ENCODE peak calls at places on chromosome 7, in nine cellular contexts. N is islet precursor cell; B is heart left ventricle; Z is adipocyte; V is DMS79 treated with DMSO at 0.1 percent for 48 hours; F is T-cell; R is stimulated activated CD4-positive, alpha-beta T cell treated with anti-CD3 and anti-CD28 coated beads, Interleukin-1b, Interleukin-23, amount 100 ng/mL, for 4 hours; T is K562; S is MCF 10A. E is an unnamed sample.

GRCh38 chr7:45176886-45177731 is 19.5 kb downstream of the RAMP3 start:
- DNase-seq in Z (no peak), T (no peak), R (no peak), V (no peak), F (no peak), S (no peak), B (no peak), N (no peak), E (no peak)

GRCh38 chr7:158495780-158496179 is 91.8 kb downstream of the PTPRN2 start:
- DNase-seq in V (peak; percentile 84), S (peak; percentile 49), R (no peak), N (peak; percentile 72), T (peak; percentile 20), Z (peak; percentile 2), B (no peak), F (no peak), E (no peak)

GRCh38 chr7:70738080-70738479 is 393.9 kb upstream of the GALNT17 start:
- DNase-seq in Z (peak; percentile 23), S (peak; percentile 10), T (no peak), V (no peak), N (peak; percentile 70), R (no peak), F (no peak), B (no peak), E (peak; percentile 83)

GRCh38 chr7:125424721-125425120 is 495.1 kb upstream of the POT1 start:
- DNase-seq in V (no peak), B (no peak), T (no peak), F (no peak), N (no peak), R (no peak), S (peak; percentile 44), Z (no peak), E (no peak)

GRCh38 chr7:98254951-98255610 is 3.0 kb upstream of the TECPR1 start:
- DNase-seq in N (no peak), V (no peak), T (peak; percentile 64), S (no peak), B (no peak), F (no peak), Z (no peak), R (no peak), E (no peak)

GRCh38 chr7:1136841-1137516 is 23.0 kb downstream of the ZFAND2A start:
- DNase-seq in B (no peak), S (peak; percentile 16), T (peak; percentile 43), Z (no peak), V (peak; percentile 51), F (no peak), R (no peak), N (no peak), E (no peak)

GRCh38 chr7:2376351-2377154 is 21.9 kb downstream of the EIF3B start:
- DNase-seq in V (no peak), N (no peak), B (no peak), R (no peak), T (no peak), S (no peak), F (no peak), Z (no peak), E (no peak)

GRCh38 chr7:28638914-28639313 is 226.6 kb downstream of the CREB5 start:
- DNase-seq in B (no peak), V (no peak), N (no peak), T (no peak), R (no peak), Z (no peak), S (no peak), F (no peak), E (no peak)

GRCh38 chr7:127336458-127336857 is 56.0 kb downstream of the ZNF800 start:
- DNase-seq in F (no peak), R (no peak), V (no peak), N (no peak), S (no peak), Z (no peak), B (no peak), T (no peak), E (no peak)

GRCh38 chr7:143393267-143394041 is 12.3 kb downstream of the ZYX start:
- DNase-seq in T (no peak), F (no peak), S (peak; percentile 66), N (no peak), V (no peak), Z (no peak), B (no peak), R (no peak), E (peak; percentile 43)

GRCh38 chr7:2876031-2876862 is 32.1 kb upstream of the GNA12 start:
- DNase-seq in V (no peak), T (no peak), S (peak; percentile 87), N (peak; percentile 73), R (no peak), B (no peak), Z (peak; percentile 19), F (no peak), E (no peak)

GRCh38 chr7:66778201-66778600 is 37.7 kb downstream of the RABGEF1 start:
- DNase-seq in T (no peak), V (no peak), Z (peak; percentile 54), R (no peak), F (no peak), S (no peak), B (no peak), N (no peak), E (no peak)

GRCh38 chr7:158351051-158351450 is 236.6 kb downstream of the PTPRN2 start:
- DNase-seq in R (no peak), N (peak; percentile 43), S (no peak), B (no peak), F (no peak), V (no peak), Z (no peak), T (no peak), E (no peak)

GRCh38 chr7:128069367-128070364 is 38.4 kb upstream of the LRRC4 start:
- DNase-seq in Z (no peak), T (no peak), F (no peak), V (no peak), S (no peak), B (no peak), N (no peak), R (no peak), E (peak; percentile 31)

GRCh38 chr7:84949067-84949466 is 237.8 kb downstream of the SEMA3D start:
- DNase-seq in R (no peak), Z (no peak), N (no peak), S (no peak), T (no peak), B (no peak), V (no peak), F (no peak), E (no peak)